ENCODE peak calls at places on chromosomes 6 and 20, in nine cellular contexts. J is cardiac septum; B is kidney; G is activated T-helper 1 cell treated with anti-CD3 and anti-CD28 coated beads, Interleukin-12 subunit alpha, Interleukin-12 subunit beta, Interleukin-2, Interleukin-4 antibody, amounts not matched to agents 30 ng/mL and 10 ng/mL and 1 ng/mL, durations not matched to agents 14 hours and 24 hours and 36 hours; Y is stimulated activated CD4-positive, alpha-beta T cell treated with anti-CD3 and anti-CD28 coated beads, TNF-alpha, amount 100 ng/mL, for 24 hours; P is amygdala; O is CD8-positive, alpha-beta T cell; N is hippocampal formation; I is endothelial cell. C is an unnamed sample.

GRCh38 chr6:85464260-85464644 is 14.4 kb downstream of the NT5E start:
- DNase-seq in N (no peak), O (no peak), P (no peak), G (peak; percentile 14), I (no peak), B (no peak), Y (no peak), J (no peak), C (no peak)

GRCh38 chr6:145028144-145028818 is 707.0 kb downstream of the EPM2A start:
- DNase-seq in B (no peak), G (no peak), O (no peak), P (no peak), J (no peak), N (no peak), I (peak; percentile 14), Y (no peak), C (no peak)

GRCh38 chr20:58636396-58636982 is 14.6 kb upstream of the STX16 start:
- DNase-seq in N (no peak), I (no peak), B (peak; percentile 15), J (peak; percentile 59), G (no peak), Y (no peak), O (no peak), P (no peak), C (no peak)

GRCh38 chr6:138666636-138667035 is 106.9 kb upstream of the CCDC28A start:
- DNase-seq in B (no peak), P (no peak), Y (no peak), J (no peak), N (no peak), G (no peak), O (no peak), I (no peak), C (no peak)

GRCh38 chr6:143396497-143397228 is 53.8 kb downstream of the ADAT2 start:
- DNase-seq in J (no peak), P (no peak), G (no peak), O (no peak), I (no peak), Y (no peak), N (no peak), B (no peak), C (no peak)

GRCh38 chr6:52815167-52816092 is 11.8 kb upstream of the GSTA1 start:
- DNase-seq in I (peak; percentile 57), N (no peak), J (no peak), O (peak; percentile 55), B (no peak), G (peak; percentile 3), P (no peak), Y (peak; percentile 18), C (peak; percentile 2)

GRCh38 chr20:45301824-45302251 is 4.8 kb upstream of the RBPJL start:
- DNase-seq in O (no peak), G (no peak), Y (no peak), J (no peak), B (no peak), I (no peak), N (no peak), P (no peak), C (no peak)

GRCh38 chr6:111842271-111842822 is 30.9 kb downstream of the FYN start:
- DNase-seq in J (no peak), N (no peak), Y (no peak), B (no peak), O (no peak), I (no peak), G (no peak), P (no peak), C (no peak)

GRCh38 chr6:169626169-169626833 is 75.5 kb downstream of the WDR27 start:
- DNase-seq in J (no peak), P (no peak), O (peak; percentile 29), G (no peak), N (no peak), Y (no peak), B (no peak), I (no peak), C (no peak)

GRCh38 chr6:42049116-42049809 is 1.1 kb upstream of the TAF8 start:
- DNase-seq in P (no peak), Y (no peak), O (peak; percentile 59), J (no peak), G (no peak), I (no peak), B (peak; percentile 83), N (no peak), C (no peak)

GRCh38 chr6:20932284-20932683 is 398.0 kb downstream of the CDKAL1 start:
- DNase-seq in O (no peak), I (no peak), P (no peak), Y (no peak), N (no peak), G (no peak), J (no peak), B (no peak), C (no peak)

GRCh38 chr6:151679081-151679480 is 128.4 kb upstream of the ESR1 start:
- DNase-seq in Y (no peak), I (no peak), J (peak; percentile 79), B (no peak), N (no peak), P (no peak), G (no peak), O (no peak), C (no peak)

GRCh38 chr6:46985943-46986342 is 56.2 kb downstream of the ADGRF1 start:
- DNase-seq in G (no peak), P (no peak), I (no peak), N (no peak), O (no peak), J (no peak), B (no peak), Y (no peak), C (no peak)

GRCh38 chr20:61161649-61162210 is 90.3 kb upstream of the CDH4 start:
- DNase-seq in O (no peak), P (no peak), J (no peak), I (no peak), G (no peak), Y (no peak), B (no peak), N (no peak), C (peak; percentile 50)

GRCh38 chr6:159681104-159681503 is 11.9 kb downstream of the SOD2 start:
- DNase-seq in P (no peak), J (no peak), I (peak; percentile 15), N (no peak), B (no peak), Y (no peak), O (no peak), G (no peak), C (no peak)

GRCh38 chr20:44967207-44967807 is 995 bp downstream of the STK4 start:
- DNase-seq in Y (no peak), G (no peak), O (peak; percentile 65), J (no peak), N (peak; percentile 3), B (no peak), I (no peak), P (no peak), C (no peak)